ENCODE peak calls at places on chromosomes 5 and 9, in five cellular contexts. Z is CD4-positive, CD25-positive, alpha-beta regulatory T cell; U is NCI-H2081; G is NCI-H1417 treated with DMSO at 0.1 percent for 48 hours; M is activated T-helper 9 cell treated with anti-CD3 and anti-CD28 coated beads, Interleukin-2, amount 50 U/mL, for 16 hours. A is an unnamed sample.

GRCh38 chr5:147446528-147446927 is 63.3 kb downstream of the DPYSL3 start:
- DNase-seq in Z (no peak), U (no peak), G (no peak), M (no peak), A (no peak)

GRCh38 chr5:10825897-10826644 is 65.0 kb upstream of the DAP start:
- DNase-seq in Z (no peak), U (no peak), G (no peak), M (no peak), A (no peak)

GRCh38 chr5:91651704-91652103 is 268.6 kb upstream of the ARRDC3 start:
- DNase-seq in Z (no peak), U (no peak), G (no peak), M (no peak), A (no peak)

GRCh38 chr5:59356813-59357381 is 536.6 kb downstream of the PDE4D start:
- DNase-seq in Z (no peak), U (no peak), G (no peak), M (no peak), A (no peak)

GRCh38 chr9:89738137-89738932 is 133.5 kb downstream of the GADD45G start:
- DNase-seq in Z (no peak), U (no peak), G (no peak), M (no peak), A (no peak)

GRCh38 chr9:89678394-89679005 is 73.7 kb downstream of the GADD45G start:
- DNase-seq in Z (no peak), U (peak), G (peak), M (no peak), A (no peak)

GRCh38 chr5:24385617-24386016 is 259.2 kb downstream of the CDH10 start:
- DNase-seq in Z (no peak), U (no peak), G (no peak), M (no peak), A (no peak)

GRCh38 chr9:110669439-110669838 is 848 bp downstream of the MUSK start:
- DNase-seq in Z (no peak), U (no peak), G (no peak), M (no peak), A (no peak)

GRCh38 chr9:123860603-123861002 is 69.3 kb downstream of the DENND1A start:
- DNase-seq in Z (no peak), U (peak), G (no peak), M (no peak), A (no peak)

A was measured in naive B cell.